ENCODE peak calls at places on chromosomes 16 and 17, in six cellular contexts. H is GM12892, J is ovary, Q is sigmoid colon, B is GM12891, Z is A549. Y is an unnamed sample.

GRCh38 chr17:1769826-1770477 is 8.1 kb downstream of the SERPINF1 start:
- DNase-seq in Q (no peak), J (no peak), H (no peak), B (no peak), Z (peak; percentile 78), Y (no peak)

GRCh38 chr16:69049146-69049545 is 56.3 kb upstream of the HAS3 start:
- DNase-seq in Q (no peak), Z (no peak), J (no peak), B (no peak), H (no peak), Y (no peak)

GRCh38 chr17:62672957-62673356 is 45.5 kb downstream of the MRC2 start:
- DNase-seq in J (no peak), Z (no peak), H (no peak), B (no peak), Q (peak; percentile 34), Y (no peak)

GRCh38 chr17:71764507-71764906 is 356.3 kb upstream of the SOX9 start:
- DNase-seq in J (no peak), H (no peak), Z (peak; percentile 46), B (no peak), Q (no peak), Y (no peak)

GRCh38 chr16:85390511-85391174 is 222.5 kb upstream of the GSE1 start:
- DNase-seq in Z (peak; percentile 87), B (no peak), H (no peak), J (peak; percentile 73), Q (peak; percentile 96), Y (peak; percentile 96)

GRCh38 chr17:15000661-15001060 is 264.5 kb downstream of the PMP22 start:
- DNase-seq in Q (no peak), Z (no peak), J (no peak), B (no peak), H (no peak), Y (no peak)

GRCh38 chr16:10039220-10040096 is 142.8 kb downstream of the GRIN2A start:
- DNase-seq in B (peak; percentile 42), H (peak; percentile 13), Z (peak; percentile 38), J (peak; percentile 43), Q (no peak), Y (peak; percentile 4)

GRCh38 chr16:8850279-8850885 is 18.4 kb downstream of the CARHSP1 start:
- DNase-seq in H (no peak), J (no peak), Q (peak; percentile 76), B (peak; percentile 19), Z (no peak), Y (no peak)

GRCh38 chr17:73068322-73069153 is 23.9 kb downstream of the SLC39A11 start:
- DNase-seq in J (no peak), B (no peak), Z (peak; percentile 42), H (no peak), Q (no peak), Y (no peak)

GRCh38 chr17:74807925-74808324 is 31.8 kb upstream of the NAT9 start:
- DNase-seq in Z (no peak), Q (no peak), B (no peak), J (no peak), H (no peak), Y (no peak)

GRCh38 chr16:12324152-12324551 is 347.6 kb downstream of the SNX29 start:
- DNase-seq in J (no peak), Z (no peak), B (no peak), Q (no peak), H (no peak), Y (no peak)

GRCh38 chr16:31350275-31351005 is 4.5 kb upstream of the ITGAX start:
- DNase-seq in J (no peak), H (no peak), Q (no peak), Z (no peak), B (no peak), Y (no peak)

GRCh38 chr16:11094075-11094593 is 149.8 kb downstream of the CLEC16A start:
- DNase-seq in Z (no peak), B (peak; percentile 53), Q (peak; percentile 79), H (peak; percentile 68), J (no peak), Y (peak; percentile 41)

GRCh38 chr17:40371261-40371929 is 6.9 kb upstream of the GJD3 start:
- DNase-seq in Z (peak; percentile 70), Q (no peak), B (no peak), J (no peak), H (peak; percentile 33), Y (peak; percentile 22)

GRCh38 chr17:17055286-17056166 is 13.3 kb downstream of the MPRIP start:
- DNase-seq in B (no peak), J (no peak), Z (peak; percentile 52), H (no peak), Q (peak; percentile 64), Y (no peak)

GRCh38 chr17:49387374-49388289 is 25.6 kb upstream of the ZNF652 start:
- DNase-seq in Q (no peak), H (no peak), B (no peak), J (no peak), Z (no peak), Y (peak; percentile 17)

GRCh38 chr17:49359990-49360795 is 1.9 kb downstream of the ZNF652 start:
- DNase-seq in Z (no peak), Q (no peak), H (no peak), J (no peak), B (no peak), Y (peak; percentile 42)

GRCh38 chr17:79836952-79837887 is 2.0 kb downstream of the CBX4 start:
- DNase-seq in Q (peak; percentile 93), J (peak; percentile 56), H (peak; percentile 85), Z (peak; percentile 94), B (peak; percentile 85), Y (peak; percentile 78)

GRCh38 chr17:62062313-62062712 is 2.8 kb downstream of the MED13 start:
- DNase-seq in J (no peak), H (no peak), B (no peak), Z (no peak), Q (no peak), Y (peak; percentile 40)

GRCh38 chr17:48718781-48719641 is 3.3 kb downstream of the PRAC1 start:
- DNase-seq in H (no peak), Z (no peak), J (no peak), B (no peak), Q (peak; percentile 54), Y (peak; percentile 29)

GRCh38 chr16:87343753-87344050 is 26.5 kb upstream of the C16orf95 start:
- DNase-seq in Q (no peak), J (no peak), Z (no peak), H (no peak), B (no peak), Y (no peak)

GRCh38 chr16:14003119-14003570 is 68.0 kb upstream of the MRTFB start:
- DNase-seq in B (no peak), H (no peak), Q (peak; percentile 71), Z (no peak), J (peak; percentile 59), Y (no peak)

GRCh38 chr16:72961115-72961832 is 86.7 kb downstream of the ZFHX3 start:
- DNase-seq in Q (peak; percentile 57), Z (no peak), J (no peak), H (no peak), B (no peak), Y (no peak)

DNA sequence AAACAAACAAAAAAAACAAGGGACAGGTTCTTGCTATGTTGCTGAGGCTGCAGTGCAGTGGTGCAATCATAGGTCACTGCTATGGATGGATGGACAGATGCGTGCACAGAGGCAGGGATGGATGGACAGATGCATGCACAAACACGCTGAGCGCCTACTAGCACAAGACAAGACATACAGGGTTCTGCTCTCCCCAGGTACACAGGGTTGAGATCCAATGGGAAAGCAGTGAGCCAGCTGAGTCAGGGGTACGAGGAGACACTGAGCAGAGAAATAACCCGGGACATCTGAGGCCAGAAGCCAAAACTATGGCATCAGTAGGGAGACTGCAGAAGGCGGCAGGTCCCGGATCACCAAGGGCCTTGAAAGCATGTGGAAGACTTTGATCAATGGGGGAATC is 6.2 kb downstream of the IL32 start:
- DNase-seq in J (no peak), Z (no peak), H (no peak), B (no peak), Q (no peak), Y (no peak)
- TF ChIP-seq POLR2A in J (no peak), Z (no peak), H (no peak), B (no peak), Q (no peak), Y (no peak)

DNA sequence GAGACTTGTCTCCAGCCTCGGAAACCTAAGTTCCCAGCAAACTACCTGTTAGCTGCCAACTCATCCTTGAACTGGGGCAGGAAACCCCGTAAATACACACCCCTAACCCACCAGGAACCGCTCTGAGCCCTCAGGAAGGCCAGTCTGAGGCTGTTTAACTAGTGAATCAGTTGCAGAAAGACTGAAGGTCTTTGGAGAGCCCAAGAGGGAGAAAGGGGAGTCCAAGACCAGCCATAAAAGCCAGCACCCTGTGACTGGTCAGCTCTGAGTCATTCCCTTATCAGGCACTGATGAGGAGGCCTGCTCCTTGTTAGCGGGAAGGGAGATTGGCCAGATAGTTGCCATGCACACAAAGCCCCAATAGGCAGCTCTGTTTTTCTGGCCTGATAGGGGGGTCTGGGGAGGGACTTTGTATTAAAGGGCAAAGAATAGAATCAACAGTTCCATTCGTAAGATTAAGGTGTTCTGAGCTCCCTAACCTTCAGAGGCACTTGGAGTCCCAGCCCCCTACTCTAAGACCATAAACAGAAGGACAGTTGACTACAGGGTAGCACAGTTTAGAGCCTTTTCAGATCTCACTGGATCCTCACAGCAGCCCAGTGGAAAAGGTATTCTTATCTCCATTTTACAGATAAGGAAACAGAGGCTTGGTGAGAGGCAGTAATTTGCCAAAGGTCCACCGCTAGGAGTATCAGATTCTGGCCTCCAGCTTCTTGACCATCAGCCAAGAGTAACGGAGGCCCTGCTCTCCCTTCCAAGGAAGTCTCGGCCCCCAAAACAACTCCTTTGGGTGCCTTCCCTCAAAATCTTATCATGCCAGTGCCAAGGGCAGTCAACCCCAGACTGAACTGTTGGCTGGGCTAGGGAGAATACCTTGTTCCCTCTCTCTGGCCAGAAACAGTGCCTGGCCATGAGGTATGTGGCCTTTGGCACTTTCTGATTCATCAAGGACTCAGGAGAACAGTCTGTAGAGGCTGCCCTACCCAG is 2.2 kb upstream of the KRT19 start:
- DNase-seq in Z (peak; percentile 85), H (no peak), J (peak; percentile 11), B (no peak), Q (no peak), Y (peak; percentile 90)
- TF ChIP-seq POLR2A in Z (no peak), H (no peak), J (no peak), B (no peak), Q (no peak), Y (no peak)

DNA sequence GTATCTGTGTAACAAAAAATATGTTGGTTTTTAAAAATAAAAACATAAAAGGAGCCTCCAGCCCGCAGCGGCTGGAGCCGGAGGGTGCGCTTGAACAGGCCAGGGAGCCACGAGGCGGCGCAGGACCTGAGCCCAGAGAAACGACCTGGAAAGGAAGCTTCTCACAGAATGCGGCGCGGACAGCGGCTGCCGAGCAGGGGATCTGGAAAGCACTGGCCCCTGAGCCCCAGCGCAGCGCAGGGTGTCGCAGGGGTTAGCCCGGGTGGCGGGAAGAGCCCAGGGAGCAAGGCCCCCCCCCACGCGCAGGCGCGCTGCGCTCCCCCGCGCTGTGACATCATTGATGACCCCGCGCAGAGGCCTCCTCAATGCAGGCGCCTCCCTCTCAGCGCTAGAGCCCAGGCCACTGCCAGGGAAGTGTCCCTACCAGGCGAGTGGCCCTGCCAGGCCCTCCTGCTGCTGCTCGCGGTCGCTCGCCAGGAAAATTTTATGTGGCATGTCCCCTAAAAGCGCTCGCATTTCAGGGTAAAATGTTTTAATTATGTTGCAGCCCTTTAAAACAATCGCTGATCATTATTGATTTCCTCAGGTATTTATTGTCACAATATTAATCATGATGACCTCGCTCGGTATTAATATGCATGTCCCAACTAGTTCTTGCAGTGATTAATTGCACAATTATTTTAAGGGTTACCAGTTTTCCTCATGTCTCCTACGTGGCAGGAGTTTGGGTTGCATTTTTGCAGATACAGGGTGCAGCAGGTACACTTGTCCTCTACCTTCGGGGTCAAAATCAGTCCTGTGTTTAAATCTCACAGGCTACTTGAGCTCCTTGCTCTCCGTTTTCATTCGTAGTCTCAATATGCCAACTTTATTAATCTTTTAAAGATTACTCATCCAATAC is 134.2 kb downstream of the USP22 start:
- DNase-seq in H (peak; percentile 83), Q (peak; percentile 94), B (peak; percentile 84), Z (peak; percentile 89), J (peak; percentile 87), Y (peak; percentile 93)
- TF ChIP-seq POLR2A in H (peak; percentile 30), Q (no peak), B (no peak), Z (peak; percentile 84), J (peak; percentile 41), Y (peak; percentile 71)

GRCh38 chr16:2088759-2089358 is 41.1 kb downstream of the TSC2 start:
- DNase-seq in Q (no peak), J (no peak), B (no peak), H (no peak), Z (no peak), Y (no peak)
- TF ChIP-seq POLR2A in Q (no peak), J (no peak), B (no peak), H (no peak), Z (no peak), Y (no peak)

Y was measured in erythroblast.